ENCODE peak calls at places on chromosomes 6 and 20, in four cellular contexts. L is HTR-8/SVneo; W is stimulated activated CD8-positive, alpha-beta memory T cell treated with anti-CD3 and anti-CD28 coated beads, Interleukin-2, amount 100 ng/mL, for 1 hour; M is NAMALWA. E is an unnamed sample.

GRCh38 chr6:75752365-75752764 is 3.3 kb downstream of the MYO6 start:
- DNase-seq in W (no peak), M (no peak), L (no peak), E (no peak)

GRCh38 chr6:89117285-89118108 is at the start of gene SRSF12:
- DNase-seq in W (no peak), L (peak; percentile 47), M (no peak), E (peak; percentile 37)

GRCh38 chr6:52108128-52108527 is 20.7 kb upstream of the PKHD1 start:
- DNase-seq in M (no peak), W (no peak), L (peak; percentile 28), E (no peak)

GRCh38 chr6:56808871-56809359 is 146.0 kb upstream of the BEND6 start:
- DNase-seq in W (no peak), L (peak; percentile 59), M (no peak), E (no peak)

GRCh38 chr20:58891686-58892125 is 39.2 kb downstream of the GNAS start:
- DNase-seq in M (peak; percentile 64), L (peak; percentile 62), W (no peak), E (peak; percentile 62)

GRCh38 chr20:58690851-58691250 is 1.7 kb upstream of the NPEPL1 start:
- DNase-seq in L (no peak), M (no peak), W (no peak), E (no peak)

GRCh38 chr20:63350597-63351379 is 10.4 kb downstream of the CHRNA4 start:
- DNase-seq in W (no peak), M (no peak), L (no peak), E (no peak)

GRCh38 chr20:56689318-56689717 is 60.2 kb downstream of the TFAP2C start:
- DNase-seq in M (no peak), W (no peak), L (peak; percentile 82), E (no peak)

GRCh38 chr20:51985013-51985415 is 182.7 kb upstream of the SALL4 start:
- DNase-seq in W (no peak), M (no peak), L (peak; percentile 100), E (no peak)

GRCh38 chr6:122400467-122401089 is 1.1 kb downstream of the HSF2 start:
- DNase-seq in M (peak; percentile 32), W (no peak), L (no peak), E (no peak)

GRCh38 chr6:133187657-133188453 is 53.3 kb upstream of the EYA4 start:
- DNase-seq in M (no peak), L (no peak), W (no peak), E (no peak)

GRCh38 chr6:25192562-25192961 is 86.6 kb upstream of the CARMIL1 start:
- DNase-seq in L (no peak), W (no peak), M (no peak), E (no peak)

GRCh38 chr20:3461191-3461874 is 9.5 kb upstream of the ATRN start:
- DNase-seq in L (no peak), W (no peak), M (no peak), E (no peak)

GRCh38 chr20:42742926-42743325 is 446.8 kb downstream of the PTPRT start:
- DNase-seq in W (no peak), L (no peak), M (no peak), E (no peak)